ENCODE peak calls at places on chromosome 12, in nine cellular contexts. O, I, E, D, C, H, G, N and L are unnamed samples.
A peak's percentile ranks its signal among the peaks of the same experiment; 100 is the strongest.

GRCh38 chr12:4771960-4772566 is 51.9 kb downstream of the GALNT8 start:
- DNase-seq in O (no peak), I (no peak), E (no peak), D (no peak), C (no peak), H (no peak), G (no peak), N (no peak), L (no peak)

GRCh38 chr12:123250471-123251383 is 17.5 kb downstream of the MTRFR start:
- DNase-seq in O (no peak), I (peak; percentile 84), E (peak; percentile 94), D (peak; percentile 52), C (no peak), H (no peak), G (peak; percentile 40), N (peak; percentile 88), L (no peak)

GRCh38 chr12:115632323-115632722 is 645.2 kb downstream of the MED13L start:
- DNase-seq in O (peak; percentile 40), I (no peak), E (no peak), D (no peak), C (no peak), H (peak; percentile 12), G (no peak), N (no peak), L (peak; percentile 49)

GRCh38 chr12:117699118-117699517 is 269.7 kb downstream of the KSR2 start:
- DNase-seq in O (no peak), I (no peak), E (no peak), D (no peak), C (no peak), H (no peak), G (no peak), N (no peak), L (no peak)

GRCh38 chr12:89073027-89073398 is 279.3 kb downstream of the DUSP6 start:
- DNase-seq in O (peak; percentile 43), I (no peak), E (no peak), D (no peak), C (no peak), H (peak; percentile 65), G (no peak), N (no peak), L (peak; percentile 53)

GRCh38 chr12:91289881-91290280 is 107.3 kb upstream of the DCN start:
- DNase-seq in O (no peak), I (no peak), E (no peak), D (no peak), C (no peak), H (no peak), G (no peak), N (no peak), L (no peak)

GRCh38 chr12:4762773-4763172 is 42.6 kb downstream of the GALNT8 start:
- DNase-seq in O (no peak), I (no peak), E (no peak), D (no peak), C (no peak), H (no peak), G (no peak), N (no peak), L (no peak)

GRCh38 chr12:113903381-113903863 is 62.7 kb downstream of the RBM19 start:
- DNase-seq in O (peak; percentile 81), I (no peak), E (no peak), D (no peak), C (no peak), H (peak; percentile 51), G (no peak), N (no peak), L (peak; percentile 52)

GRCh38 chr12:113464852-113465719 is 6.6 kb downstream of the LHX5 start:
- DNase-seq in O (no peak), I (no peak), E (no peak), D (no peak), C (no peak), H (no peak), G (no peak), N (no peak), L (no peak)

GRCh38 chr12:100553851-100554404 is 19.6 kb upstream of the GAS2L3 start:
- DNase-seq in O (no peak), I (no peak), E (no peak), D (no peak), C (no peak), H (no peak), G (no peak), N (peak; percentile 46), L (no peak)

GRCh38 chr12:4280351-4281163 is 7.0 kb downstream of the CCND2 start:
- DNase-seq in O (peak; percentile 21), I (no peak), E (peak; percentile 69), D (peak; percentile 55), C (no peak), H (no peak), G (no peak), N (peak; percentile 47), L (no peak)

GRCh38 chr12:96401061-96401871 is 1.0 kb upstream of the CDK17 start:
- DNase-seq in O (peak; percentile 91), I (no peak), E (peak; percentile 39), D (no peak), C (no peak), H (peak; percentile 84), G (no peak), N (peak; percentile 67), L (peak; percentile 92)

GRCh38 chr12:18690653-18691052 is 47.2 kb downstream of the PLCZ1 start:
- DNase-seq in O (peak; percentile 95), I (no peak), E (no peak), D (no peak), C (no peak), H (peak; percentile 71), G (no peak), N (peak; percentile 24), L (peak; percentile 72)

GRCh38 chr12:9674226-9674590 is 4.7 kb downstream of the CLEC2D start:
- DNase-seq in O (no peak), I (no peak), E (peak; percentile 23), D (no peak), C (peak; percentile 38), H (no peak), G (no peak), N (no peak), L (no peak)

GRCh38 chr12:20601668-20602280 is 93.4 kb upstream of the SLCO1C1 start:
- DNase-seq in O (peak; percentile 85), I (no peak), E (no peak), D (no peak), C (no peak), H (peak; percentile 65), G (no peak), N (peak; percentile 33), L (peak; percentile 80)
- TF ChIP-seq CTCF in O (peak; percentile 41), I (no peak), E (peak; percentile 40), D (peak; percentile 40), C (no peak), H (peak; percentile 66), G (peak; percentile 44), N (peak; percentile 77), L (peak; percentile 58)

DNA sequence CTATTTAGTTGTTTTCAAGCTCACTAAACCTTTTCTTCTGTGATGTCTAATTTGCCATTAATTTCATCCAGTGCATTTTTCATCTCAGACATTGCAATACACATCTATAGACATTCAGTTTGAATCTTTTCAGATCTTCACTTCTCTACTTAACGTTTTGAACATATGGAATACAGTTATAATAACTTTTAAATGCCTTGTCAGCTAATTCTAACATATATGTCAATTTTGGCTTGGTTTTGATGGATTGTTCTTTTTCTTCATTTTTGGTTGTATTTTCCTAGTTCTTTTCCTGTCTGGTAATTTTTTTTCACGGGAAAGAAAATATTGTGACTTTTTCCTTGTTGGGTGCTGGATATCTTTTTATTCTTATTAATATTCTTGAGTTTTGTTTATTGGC is 215.3 kb downstream of the ATP23 start:
- DNase-seq in O (no peak), I (no peak), E (no peak), D (no peak), C (no peak), H (no peak), G (no peak), N (no peak), L (no peak)
- H3K4me3 ChIP-seq in O (no peak overlapping the region), I (no peak overlapping the region), E (no peak overlapping the region), D (no peak overlapping the region), C (no peak overlapping the region), H (no peak overlapping the region), G (no peak overlapping the region), N (no peak overlapping the region), L (no peak overlapping the region)

GRCh38 chr12:68235576-68235975 is 10.0 kb upstream of the IL26 start:
- DNase-seq in O (no peak), I (no peak), E (no peak), D (no peak), C (no peak), H (no peak), G (no peak), N (no peak), L (no peak)

GRCh38 chr12:68237523-68238070 is 12.0 kb upstream of the IL26 start:
- DNase-seq in O (peak; percentile 53), I (no peak), E (no peak), D (no peak), C (no peak), H (peak; percentile 59), G (no peak), N (no peak), L (no peak)

GRCh38 chr12:68236421-68237059 is 10.9 kb upstream of the IL26 start:
- DNase-seq in O (no peak), I (no peak), E (no peak), D (no peak), C (peak; percentile 46), H (no peak), G (no peak), N (no peak), L (no peak)

GRCh38 chr12:68239309-68239708 is 13.7 kb upstream of the IL26 start:
- DNase-seq in O (no peak), I (no peak), E (no peak), D (no peak), C (no peak), H (no peak), G (no peak), N (no peak), L (no peak)

GRCh38 chr12:68237068-68237467 is 11.5 kb upstream of the IL26 start:
- DNase-seq in O (peak; percentile 30), I (no peak), E (no peak), D (no peak), C (no peak), H (no peak), G (no peak), N (no peak), L (no peak)
- TF ChIP-seq CTCF in O (no peak), I (no peak), E (no peak), D (peak; percentile 43), C (no peak), H (peak; percentile 39), G (no peak), N (peak; percentile 10), L (peak; percentile 19)

GRCh38 chr12:51823875-51824565 is 24.5 kb downstream of the FIGNL2 start:
- DNase-seq in O (peak; percentile 81), I (peak; percentile 51), E (peak; percentile 57), D (no peak), C (no peak), H (peak; percentile 72), G (no peak), N (peak; percentile 82), L (peak; percentile 81)

GRCh38 chr12:51822956-51823355 is 25.6 kb downstream of the FIGNL2 start:
- DNase-seq in O (no peak), I (no peak), E (no peak), D (no peak), C (no peak), H (no peak), G (no peak), N (no peak), L (no peak)

GRCh38 chr12:51820721-51821422 is 27.6 kb downstream of the FIGNL2 start:
- DNase-seq in O (peak; percentile 37), I (peak; percentile 60), E (peak; percentile 55), D (peak; percentile 39), C (no peak), H (peak; percentile 51), G (no peak), N (no peak), L (peak; percentile 42)

GRCh38 chr12:51821423-51822260 is 26.9 kb downstream of the FIGNL2 start:
- DNase-seq in O (no peak), I (no peak), E (no peak), D (no peak), C (no peak), H (no peak), G (no peak), N (no peak), L (no peak)

GRCh38 chr12:51822261-51822616 is 26.3 kb downstream of the FIGNL2 start:
- DNase-seq in O (no peak), I (no peak), E (no peak), D (no peak), C (no peak), H (no peak), G (no peak), N (no peak), L (no peak)
- H3K4me3 ChIP-seq in O (peak overlapping the region; percentile 57), I (no peak overlapping the region), E (no peak overlapping the region), D (no peak overlapping the region), C (no peak overlapping the region), H (peak overlapping the region; percentile 44), G (no peak overlapping the region), N (no peak overlapping the region), L (peak overlapping the region; percentile 32)